ENCODE peak calls at places on chromosomes 3 and 15, in seven cellular contexts. K is HEK293T; M is KBM-7; G is left ventricle myocardium superior; B is Kasumi-1; O is sciatic nerve; P is activated naive CD4-positive, alpha-beta T cell treated with anti-CD3 and anti-CD28 coated beads for 36 hours. C is an unnamed sample.

GRCh38 chr15:86213888-86214287 is 134.2 kb downstream of the AGBL1 start:
- DNase-seq in K (no peak), M (no peak), G (no peak), B (no peak), O (no peak), P (no peak), C (no peak)

GRCh38 chr3:73781536-73781935 is 156.8 kb upstream of the PDZRN3 start:
- DNase-seq in K (no peak), M (no peak), G (no peak), B (no peak), O (no peak), P (no peak), C (no peak)

GRCh38 chr15:77617507-77618285 is 15.0 kb downstream of the LINGO1 start:
- DNase-seq in K (peak; percentile 69), M (peak; percentile 77), G (no peak), B (peak; percentile 9), O (no peak), P (peak; percentile 18), C (no peak)

GRCh38 chr3:71099997-71100719 is 483.4 kb downstream of the FOXP1 start:
- DNase-seq in K (no peak), M (no peak), G (no peak), B (no peak), O (no peak), P (no peak), C (no peak)

GRCh38 chr3:108008931-108009635 is 81.7 kb downstream of the CD47 start:
- DNase-seq in K (no peak), M (no peak), G (no peak), B (no peak), O (no peak), P (no peak), C (peak; percentile 48)

GRCh38 chr3:107268461-107268860 is 108.8 kb upstream of the CCDC54 start:
- DNase-seq in K (no peak), M (no peak), G (no peak), B (no peak), O (no peak), P (no peak), C (peak; percentile 6)

GRCh38 chr15:25735550-25736384 is 127.4 kb downstream of the ATP10A start:
- DNase-seq in K (no peak), M (no peak), G (no peak), B (no peak), O (no peak), P (no peak), C (peak; percentile 3)

GRCh38 chr15:50028323-50028722 is 90.7 kb downstream of the ATP8B4 start:
- DNase-seq in K (no peak), M (no peak), G (no peak), B (no peak), O (no peak), P (no peak), C (no peak)

GRCh38 chr15:56052389-56053045 is 59.1 kb upstream of the NEDD4 start:
- DNase-seq in K (peak; percentile 16), M (peak; percentile 57), G (no peak), B (peak; percentile 85), O (no peak), P (peak; percentile 21), C (peak; percentile 68)

GRCh38 chr15:88797648-88798339 is 5.4 kb upstream of the ACAN start:
- DNase-seq in K (no peak), M (no peak), G (no peak), B (no peak), O (no peak), P (no peak), C (no peak)

GRCh38 chr15:72285402-72285801 is 13.0 kb upstream of the PARP6 start:
- DNase-seq in K (peak; percentile 33), M (no peak), G (no peak), B (no peak), O (no peak), P (no peak), C (no peak)

GRCh38 chr15:40352221-40352901 is 1.5 kb downstream of the PHGR1 start:
- DNase-seq in K (no peak), M (no peak), G (no peak), B (no peak), O (no peak), P (no peak), C (no peak)

GRCh38 chr15:90036806-90037509 is 35.8 kb downstream of the ZNF710 start:
- DNase-seq in K (no peak), M (no peak), G (no peak), B (no peak), O (no peak), P (no peak), C (no peak)

GRCh38 chr3:36525115-36525711 is 144.9 kb downstream of the STAC start:
- DNase-seq in K (no peak), M (no peak), G (no peak), B (no peak), O (no peak), P (no peak), C (peak; percentile 63)